ENCODE peak calls at places on chromosomes 12 and 14, in six cellular contexts. One of them, this sample, is unnamed.

GRCh38 chr12:4443616-4444015 is 2.0 kb downstream of the FGF6 start:
- DNase-seq in neural progenitor cell: no peak
- DNase-seq in CD8-positive, alpha-beta T cell: no peak
- DNase-seq in left lung: no peak
- DNase-seq in astrocyte: no peak
- DNase-seq in lower lobe of right lung: no peak
- DNase-seq in this sample: no peak

GRCh38 chr14:79404874-79405273 is 806.4 kb downstream of the DIO2 start:
- DNase-seq in left lung: no peak
- DNase-seq in lower lobe of right lung: no peak
- DNase-seq in astrocyte: no peak
- DNase-seq in neural progenitor cell: no peak
- DNase-seq in CD8-positive, alpha-beta T cell: no peak
- DNase-seq in this sample: no peak

GRCh38 chr12:1801285-1801975 is 18.9 kb upstream of the LRTM2 start:
- DNase-seq in astrocyte: peak; percentile 66
- DNase-seq in left lung: no peak
- DNase-seq in neural progenitor cell: no peak
- DNase-seq in CD8-positive, alpha-beta T cell: no peak
- DNase-seq in lower lobe of right lung: no peak
- DNase-seq in this sample: no peak

GRCh38 chr12:112482734-112483133 is 64.0 kb downstream of the PTPN11 start:
- DNase-seq in neural progenitor cell: no peak
- DNase-seq in left lung: no peak
- DNase-seq in astrocyte: no peak
- DNase-seq in lower lobe of right lung: no peak
- DNase-seq in CD8-positive, alpha-beta T cell: no peak
- DNase-seq in this sample: no peak

GRCh38 chr14:67932708-67933107 is 113.1 kb downstream of the RAD51B start:
- DNase-seq in left lung: no peak
- DNase-seq in neural progenitor cell: no peak
- DNase-seq in astrocyte: no peak
- DNase-seq in CD8-positive, alpha-beta T cell: no peak
- DNase-seq in lower lobe of right lung: no peak
- DNase-seq in this sample: no peak

GRCh38 chr12:2179953-2180736 is 127.4 kb downstream of the CACNA1C start:
- DNase-seq in CD8-positive, alpha-beta T cell: no peak
- DNase-seq in left lung: peak; percentile 52
- DNase-seq in neural progenitor cell: no peak
- DNase-seq in astrocyte: peak; percentile 95
- DNase-seq in lower lobe of right lung: no peak
- DNase-seq in this sample: no peak

GRCh38 chr14:52848626-52849025 is 57.2 kb upstream of the GNPNAT1 start:
- DNase-seq in lower lobe of right lung: no peak
- DNase-seq in astrocyte: no peak
- DNase-seq in left lung: no peak
- DNase-seq in CD8-positive, alpha-beta T cell: no peak
- DNase-seq in neural progenitor cell: no peak
- DNase-seq in this sample: no peak

GRCh38 chr12:8054821-8055220 is 11.3 kb downstream of the C3AR1 start:
- DNase-seq in left lung: no peak
- DNase-seq in CD8-positive, alpha-beta T cell: no peak
- DNase-seq in neural progenitor cell: no peak
- DNase-seq in lower lobe of right lung: no peak
- DNase-seq in astrocyte: no peak
- DNase-seq in this sample: no peak

GRCh38 chr14:54669759-54670630 is 103.1 kb downstream of the SAMD4A start:
- DNase-seq in CD8-positive, alpha-beta T cell: peak; percentile 7
- DNase-seq in neural progenitor cell: no peak
- DNase-seq in left lung: no peak
- DNase-seq in astrocyte: peak; percentile 82
- DNase-seq in lower lobe of right lung: no peak
- DNase-seq in this sample: no peak

GRCh38 chr12:122951406-122951805 is 14.9 kb downstream of the ABCB9 start:
- DNase-seq in CD8-positive, alpha-beta T cell: no peak
- DNase-seq in neural progenitor cell: no peak
- DNase-seq in lower lobe of right lung: no peak
- DNase-seq in left lung: no peak
- DNase-seq in astrocyte: peak; percentile 47
- DNase-seq in this sample: no peak

GRCh38 chr14:60933920-60934655 is 46.8 kb downstream of the TRMT5 start:
- DNase-seq in left lung: no peak
- DNase-seq in neural progenitor cell: no peak
- DNase-seq in CD8-positive, alpha-beta T cell: no peak
- DNase-seq in astrocyte: no peak
- DNase-seq in lower lobe of right lung: no peak
- DNase-seq in this sample: no peak

GRCh38 chr14:37565550-37565949 is 29.5 kb downstream of the FOXA1 start:
- DNase-seq in lower lobe of right lung: no peak
- DNase-seq in CD8-positive, alpha-beta T cell: no peak
- DNase-seq in neural progenitor cell: peak; percentile 35
- DNase-seq in left lung: no peak
- DNase-seq in astrocyte: no peak
- DNase-seq in this sample: no peak

GRCh38 chr12:104143918-104144317 is 5.9 kb upstream of the NFYB start:
- DNase-seq in astrocyte: no peak
- DNase-seq in CD8-positive, alpha-beta T cell: no peak
- DNase-seq in neural progenitor cell: no peak
- DNase-seq in left lung: no peak
- DNase-seq in lower lobe of right lung: no peak
- DNase-seq in this sample: no peak

GRCh38 chr12:85059594-85059993 is 23.4 kb downstream of the LRRIQ1 start:
- DNase-seq in left lung: no peak
- DNase-seq in neural progenitor cell: no peak
- DNase-seq in CD8-positive, alpha-beta T cell: no peak
- DNase-seq in astrocyte: no peak
- DNase-seq in lower lobe of right lung: no peak
- DNase-seq in this sample: no peak

GRCh38 chr14:22895402-22895801 is 12.4 kb downstream of the REM2 start:
- DNase-seq in left lung: no peak
- DNase-seq in CD8-positive, alpha-beta T cell: no peak
- DNase-seq in astrocyte: no peak
- DNase-seq in lower lobe of right lung: no peak
- DNase-seq in neural progenitor cell: no peak
- DNase-seq in this sample: no peak

GRCh38 chr12:46395308-46395707 is 22.7 kb upstream of the SLC38A2 start:
- DNase-seq in left lung: no peak
- DNase-seq in lower lobe of right lung: no peak
- DNase-seq in neural progenitor cell: no peak
- DNase-seq in CD8-positive, alpha-beta T cell: no peak
- DNase-seq in astrocyte: no peak
- DNase-seq in this sample: no peak

GRCh38 chr12:131438874-131439273 is 272.0 kb upstream of the SFSWAP start:
- DNase-seq in astrocyte: no peak
- DNase-seq in neural progenitor cell: peak; percentile 30
- DNase-seq in lower lobe of right lung: no peak
- DNase-seq in left lung: no peak
- DNase-seq in CD8-positive, alpha-beta T cell: no peak
- DNase-seq in this sample: no peak

GRCh38 chr14:101772770-101773169 is 11.3 kb downstream of the PPP2R5C start:
- DNase-seq in left lung: no peak
- DNase-seq in lower lobe of right lung: no peak
- DNase-seq in neural progenitor cell: no peak
- DNase-seq in astrocyte: no peak
- DNase-seq in CD8-positive, alpha-beta T cell: no peak
- DNase-seq in this sample: no peak

GRCh38 chr14:101774006-101774755 is 12.7 kb downstream of the PPP2R5C start:
- DNase-seq in neural progenitor cell: no peak
- DNase-seq in left lung: no peak
- DNase-seq in lower lobe of right lung: no peak
- DNase-seq in astrocyte: no peak
- DNase-seq in CD8-positive, alpha-beta T cell: no peak
- DNase-seq in this sample: no peak

GRCh38 chr14:101774814-101775213 is 13.3 kb downstream of the PPP2R5C start:
- DNase-seq in CD8-positive, alpha-beta T cell: no peak
- DNase-seq in left lung: no peak
- DNase-seq in astrocyte: no peak
- DNase-seq in lower lobe of right lung: no peak
- DNase-seq in neural progenitor cell: no peak
- DNase-seq in this sample: no peak

GRCh38 chr14:101775756-101776292 is 14.3 kb downstream of the PPP2R5C start:
- DNase-seq in neural progenitor cell: no peak
- DNase-seq in left lung: no peak
- DNase-seq in astrocyte: no peak
- DNase-seq in lower lobe of right lung: no peak
- DNase-seq in CD8-positive, alpha-beta T cell: no peak
- DNase-seq in this sample: no peak

DNA sequence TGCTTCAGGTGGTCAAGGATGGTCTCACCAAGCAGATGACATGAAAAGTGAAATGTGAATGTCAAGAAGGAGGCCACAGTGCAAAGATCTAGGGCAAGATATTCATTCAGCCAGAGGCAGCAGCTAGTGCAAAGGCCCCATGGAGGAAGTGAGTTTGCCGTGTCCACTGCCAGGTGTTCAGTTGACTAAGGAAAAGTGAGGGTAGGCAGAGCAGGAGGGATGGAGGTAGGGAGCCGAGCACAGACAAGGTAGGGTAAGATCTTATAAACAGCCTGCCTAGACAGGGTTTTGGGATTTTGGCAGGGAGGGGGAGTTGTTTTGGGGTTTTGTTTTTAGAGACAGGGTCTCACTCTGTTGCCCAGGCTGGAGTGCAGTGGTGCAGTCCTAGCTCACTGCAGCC is 11.9 kb downstream of the PPP2R5C start:
- DNase-seq in astrocyte: no peak
- DNase-seq in CD8-positive, alpha-beta T cell: no peak
- DNase-seq in left lung: no peak
- DNase-seq in lower lobe of right lung: no peak
- DNase-seq in neural progenitor cell: no peak
- DNase-seq in this sample: no peak
- H3K4me3 ChIP-seq in astrocyte: no peak overlapping the region
- H3K4me3 ChIP-seq in CD8-positive, alpha-beta T cell: no peak overlapping the region
- H3K4me3 ChIP-seq in left lung: no peak overlapping the region
- H3K4me3 ChIP-seq in lower lobe of right lung: no peak overlapping the region
- H3K4me3 ChIP-seq in neural progenitor cell: no peak overlapping the region
- H3K4me3 ChIP-seq in this sample: no peak overlapping the region

GRCh38 chr12:25384038-25384953 is 133.6 kb upstream of the KRAS start:
- DNase-seq in lower lobe of right lung: no peak
- DNase-seq in neural progenitor cell: no peak
- DNase-seq in left lung: no peak
- DNase-seq in CD8-positive, alpha-beta T cell: no peak
- DNase-seq in astrocyte: no peak
- DNase-seq in this sample: no peak

GRCh38 chr12:25384954-25385216 is 134.2 kb upstream of the KRAS start:
- DNase-seq in left lung: no peak
- DNase-seq in astrocyte: no peak
- DNase-seq in lower lobe of right lung: no peak
- DNase-seq in CD8-positive, alpha-beta T cell: no peak
- DNase-seq in neural progenitor cell: no peak
- DNase-seq in this sample: no peak

GRCh38 chr12:25386823-25387134 is 136.1 kb upstream of the KRAS start:
- DNase-seq in neural progenitor cell: no peak
- DNase-seq in astrocyte: no peak
- DNase-seq in left lung: no peak
- DNase-seq in CD8-positive, alpha-beta T cell: no peak
- DNase-seq in lower lobe of right lung: no peak
- DNase-seq in this sample: no peak

GRCh38 chr12:25387136-25388050 is 136.7 kb upstream of the KRAS start:
- DNase-seq in astrocyte: peak; percentile 73
- DNase-seq in lower lobe of right lung: peak; percentile 74
- DNase-seq in CD8-positive, alpha-beta T cell: peak; percentile 69
- DNase-seq in left lung: peak; percentile 77
- DNase-seq in neural progenitor cell: peak; percentile 88
- DNase-seq in this sample: peak; percentile 30

GRCh38 chr12:25388216-25388615 is 137.5 kb upstream of the KRAS start:
- DNase-seq in CD8-positive, alpha-beta T cell: no peak
- DNase-seq in lower lobe of right lung: no peak
- DNase-seq in neural progenitor cell: no peak
- DNase-seq in left lung: no peak
- DNase-seq in astrocyte: peak; percentile 68
- DNase-seq in this sample: peak; percentile 15
- TF ChIP-seq CTCF in CD8-positive, alpha-beta T cell: no peak
- TF ChIP-seq CTCF in lower lobe of right lung: no peak
- TF ChIP-seq CTCF in neural progenitor cell: no peak
- TF ChIP-seq CTCF in left lung: no peak
- TF ChIP-seq CTCF in astrocyte: no peak
- TF ChIP-seq CTCF in this sample: no peak

GRCh38 chr12:120710805-120711296 is 593 bp downstream of the UNC119B start:
- DNase-seq in left lung: peak; percentile 50
- DNase-seq in CD8-positive, alpha-beta T cell: no peak
- DNase-seq in lower lobe of right lung: peak; percentile 51
- DNase-seq in astrocyte: no peak
- DNase-seq in neural progenitor cell: peak; percentile 65
- DNase-seq in this sample: peak; percentile 39

GRCh38 chr12:120708646-120709045 is 1.6 kb upstream of the UNC119B start:
- DNase-seq in left lung: no peak
- DNase-seq in neural progenitor cell: no peak
- DNase-seq in CD8-positive, alpha-beta T cell: no peak
- DNase-seq in astrocyte: no peak
- DNase-seq in lower lobe of right lung: no peak
- DNase-seq in this sample: no peak

GRCh38 chr12:120711411-120711810 is 1.2 kb downstream of the UNC119B start:
- DNase-seq in left lung: no peak
- DNase-seq in astrocyte: no peak
- DNase-seq in lower lobe of right lung: no peak
- DNase-seq in neural progenitor cell: peak; percentile 8
- DNase-seq in CD8-positive, alpha-beta T cell: no peak
- DNase-seq in this sample: no peak

GRCh38 chr12:120712654-120713053 is 2.4 kb downstream of the UNC119B start:
- DNase-seq in neural progenitor cell: no peak
- DNase-seq in CD8-positive, alpha-beta T cell: no peak
- DNase-seq in left lung: no peak
- DNase-seq in astrocyte: no peak
- DNase-seq in lower lobe of right lung: no peak
- DNase-seq in this sample: no peak

DNA sequence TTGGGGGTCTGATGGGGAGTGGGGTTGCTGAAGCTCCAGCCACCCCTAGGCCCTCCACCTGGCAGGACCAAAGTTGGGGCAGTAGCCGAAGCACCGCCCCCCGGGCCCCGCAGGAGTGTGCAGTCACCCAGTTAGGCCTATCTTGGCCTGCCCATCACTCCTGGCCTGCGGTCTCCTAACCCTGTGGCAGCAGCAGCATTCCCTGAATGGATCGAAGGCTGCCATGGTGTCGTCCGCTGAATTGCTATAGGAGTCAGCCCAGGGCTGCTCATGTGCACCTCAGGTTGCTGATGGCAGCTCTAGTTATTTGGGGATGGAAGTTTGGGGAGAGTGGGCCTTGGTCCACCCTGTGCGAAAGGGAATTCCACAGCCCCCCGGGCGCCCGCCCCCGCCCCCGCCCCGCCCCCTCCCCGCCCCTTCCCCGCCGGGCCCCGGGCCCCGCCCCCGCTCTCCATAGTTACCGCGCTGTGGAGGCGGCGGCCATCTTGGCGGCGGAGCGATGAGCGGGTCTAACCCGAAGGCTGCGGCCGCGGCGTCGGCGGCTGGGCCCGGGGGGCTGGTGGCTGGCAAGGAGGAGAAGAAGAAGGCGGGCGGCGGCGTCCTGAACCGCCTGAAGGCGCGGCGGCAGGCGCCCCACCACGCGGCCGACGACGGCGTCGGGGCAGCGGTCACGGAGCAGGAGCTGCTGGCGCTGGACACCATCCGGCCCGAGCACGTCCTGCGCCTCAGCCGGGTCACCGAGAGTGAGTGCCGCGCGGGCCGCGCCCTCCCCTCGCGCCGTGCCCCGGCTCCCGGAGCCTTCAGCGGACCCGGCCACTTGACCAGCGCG is at the start of gene UNC119B:
- DNase-seq in left lung: peak; percentile 78
- DNase-seq in astrocyte: peak; percentile 50
- DNase-seq in CD8-positive, alpha-beta T cell: peak; percentile 71
- DNase-seq in lower lobe of right lung: peak; percentile 85
- DNase-seq in neural progenitor cell: peak; percentile 90
- DNase-seq in this sample: peak; percentile 68
- H3K36me3 ChIP-seq in left lung: peaks cover 19% of the 10 kb centered on the region
- H3K36me3 ChIP-seq in astrocyte: peaks cover 9% of the 10 kb centered on the region
- H3K36me3 ChIP-seq in CD8-positive, alpha-beta T cell: no peaks in the 10 kb centered on the region
- H3K36me3 ChIP-seq in lower lobe of right lung: peaks cover 22% of the 10 kb centered on the region
- H3K36me3 ChIP-seq in neural progenitor cell: no peaks in the 10 kb centered on the region
- H3K36me3 ChIP-seq in this sample: peaks cover 6% of the 10 kb centered on the region

GRCh38 chr12:50927356-50927755 is 25.0 kb upstream of the HIGD1C start:
- DNase-seq in left lung: no peak
- DNase-seq in CD8-positive, alpha-beta T cell: no peak
- DNase-seq in lower lobe of right lung: no peak
- DNase-seq in neural progenitor cell: no peak
- DNase-seq in astrocyte: no peak
- DNase-seq in this sample: no peak
- H3K4me3 ChIP-seq in left lung: peak overlapping the region; percentile 54
- H3K4me3 ChIP-seq in CD8-positive, alpha-beta T cell: no peak overlapping the region
- H3K4me3 ChIP-seq in lower lobe of right lung: peak overlapping the region; percentile 84
- H3K4me3 ChIP-seq in neural progenitor cell: no peak overlapping the region
- H3K4me3 ChIP-seq in astrocyte: no peak overlapping the region
- H3K4me3 ChIP-seq in this sample: peak overlapping the region; percentile 6

This sample was measured in GM06990.